ENCODE peak calls at places on chromosomes 7 and 10, in four cellular contexts. One of them, this sample, is unnamed. For H3K9me3, the result is how much of the 10 kb centered on the place peaks cover.

GRCh38 chr10:44284198-44285084 is 100.5 kb downstream of the CXCL12 start:
- DNase-seq in CD8-positive, alpha-beta memory T cell: no peak
- DNase-seq in HCT116: no peak
- DNase-seq in right cardiac atrium: no peak
- DNase-seq in this sample: no peak

GRCh38 chr7:133650067-133650466 is 397.2 kb downstream of the EXOC4 start:
- DNase-seq in HCT116: no peak
- DNase-seq in CD8-positive, alpha-beta memory T cell: no peak
- DNase-seq in right cardiac atrium: no peak
- DNase-seq in this sample: no peak

GRCh38 chr10:24518981-24519597 is 204.6 kb downstream of the ARHGAP21 start:
- DNase-seq in right cardiac atrium: peak
- DNase-seq in CD8-positive, alpha-beta memory T cell: no peak
- DNase-seq in HCT116: peak
- DNase-seq in this sample: peak

GRCh38 chr10:61124748-61125147 is 180.8 kb upstream of the RHOBTB1 start:
- DNase-seq in HCT116: no peak
- DNase-seq in CD8-positive, alpha-beta memory T cell: no peak
- DNase-seq in right cardiac atrium: no peak
- DNase-seq in this sample: no peak

GRCh38 chr10:21584834-21585530 is 51.0 kb downstream of the MLLT10 start:
- DNase-seq in HCT116: no peak
- DNase-seq in right cardiac atrium: no peak
- DNase-seq in CD8-positive, alpha-beta memory T cell: no peak
- DNase-seq in this sample: no peak

GRCh38 chr10:69641261-69641980 is 11.4 kb downstream of the FAM241B start:
- DNase-seq in right cardiac atrium: no peak
- DNase-seq in HCT116: no peak
- DNase-seq in CD8-positive, alpha-beta memory T cell: no peak
- DNase-seq in this sample: no peak

GRCh38 chr10:71225291-71226058 is 13.1 kb downstream of the UNC5B start:
- DNase-seq in right cardiac atrium: no peak
- DNase-seq in HCT116: no peak
- DNase-seq in CD8-positive, alpha-beta memory T cell: no peak
- DNase-seq in this sample: no peak

GRCh38 chr10:77899080-77899477 is 27.5 kb downstream of the DLG5 start:
- DNase-seq in HCT116: peak
- DNase-seq in CD8-positive, alpha-beta memory T cell: no peak
- DNase-seq in right cardiac atrium: no peak
- DNase-seq in this sample: no peak

GRCh38 chr7:86733783-86734182 is 90.1 kb downstream of the GRM3 start:
- DNase-seq in right cardiac atrium: no peak
- DNase-seq in HCT116: no peak
- DNase-seq in CD8-positive, alpha-beta memory T cell: no peak
- DNase-seq in this sample: no peak

GRCh38 chr10:132479024-132479602 is 58.5 kb upstream of the INPP5A start:
- DNase-seq in HCT116: no peak
- DNase-seq in right cardiac atrium: no peak
- DNase-seq in CD8-positive, alpha-beta memory T cell: no peak
- DNase-seq in this sample: no peak

GRCh38 chr10:77853256-77853655 is 73.3 kb downstream of the DLG5 start:
- DNase-seq in right cardiac atrium: no peak
- DNase-seq in HCT116: no peak
- DNase-seq in CD8-positive, alpha-beta memory T cell: no peak
- DNase-seq in this sample: no peak

GRCh38 chr7:54705436-54705835 is 53.6 kb downstream of the SEC61G start:
- DNase-seq in HCT116: peak
- DNase-seq in right cardiac atrium: no peak
- DNase-seq in CD8-positive, alpha-beta memory T cell: no peak
- DNase-seq in this sample: no peak

DNA sequence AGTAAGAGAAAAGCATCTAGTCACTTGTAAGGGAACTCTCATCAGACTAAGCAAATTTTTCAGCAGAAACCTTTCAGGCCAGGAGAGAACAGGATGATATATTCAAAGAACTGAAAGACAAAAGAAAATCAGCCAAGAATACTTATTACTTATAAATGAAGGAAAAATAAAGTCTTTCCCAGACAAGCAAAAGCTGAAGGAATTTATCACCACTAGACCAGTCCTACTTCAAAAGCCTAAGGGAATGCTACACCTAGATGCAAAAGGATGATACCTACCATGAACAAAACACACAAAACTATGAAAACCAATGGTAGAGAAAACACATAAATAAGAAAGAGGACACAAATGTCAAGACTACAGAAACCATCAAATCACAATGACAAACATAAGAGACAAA is 126.6 kb upstream of the ABCB5 start:
- DNase-seq in HCT116: no peak
- DNase-seq in CD8-positive, alpha-beta memory T cell: no peak
- DNase-seq in right cardiac atrium: no peak
- DNase-seq in this sample: no peak
- H3K9me3 ChIP-seq in HCT116: under half
- H3K9me3 ChIP-seq in CD8-positive, alpha-beta memory T cell: under half
- H3K9me3 ChIP-seq in right cardiac atrium: under half
- H3K9me3 ChIP-seq in this sample: under half

GRCh38 chr10:103442031-103442461 is 10.1 kb downstream of the CALHM2 start:
- DNase-seq in CD8-positive, alpha-beta memory T cell: peak
- DNase-seq in right cardiac atrium: peak
- DNase-seq in HCT116: no peak
- DNase-seq in this sample: no peak
- H3K9me3 ChIP-seq in CD8-positive, alpha-beta memory T cell: under half
- H3K9me3 ChIP-seq in right cardiac atrium: under half
- H3K9me3 ChIP-seq in HCT116: under half
- H3K9me3 ChIP-seq in this sample: under half

DNA sequence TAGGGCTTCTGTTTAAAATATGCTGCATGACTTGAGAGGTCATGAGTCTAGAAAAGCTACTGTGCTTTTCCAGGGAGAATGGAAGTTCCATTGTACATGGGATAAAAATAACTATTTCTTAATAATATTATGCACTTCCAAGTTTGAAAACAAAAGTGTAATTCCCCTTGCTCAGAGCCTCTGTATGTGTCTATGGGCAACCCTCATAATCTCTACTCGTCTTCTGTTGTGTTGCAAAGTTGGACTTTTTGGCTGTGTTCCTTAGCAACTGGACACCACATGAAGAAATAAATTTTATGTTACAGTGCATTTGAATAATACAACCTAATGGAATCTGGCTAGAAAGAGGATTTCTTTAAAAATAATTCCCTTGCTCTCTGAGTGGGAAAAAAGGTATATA is 242.6 kb downstream of the TWIST1 start:
- DNase-seq in CD8-positive, alpha-beta memory T cell: no peak
- DNase-seq in right cardiac atrium: no peak
- DNase-seq in HCT116: no peak
- DNase-seq in this sample: no peak
- H3K9me3 ChIP-seq in CD8-positive, alpha-beta memory T cell: under half
- H3K9me3 ChIP-seq in right cardiac atrium: under half
- H3K9me3 ChIP-seq in HCT116: under half
- H3K9me3 ChIP-seq in this sample: under half

GRCh38 chr10:49400365-49400764 is 4.5 kb upstream of the DRGX start:
- DNase-seq in HCT116: no peak
- DNase-seq in right cardiac atrium: no peak
- DNase-seq in CD8-positive, alpha-beta memory T cell: no peak
- DNase-seq in this sample: no peak
- H3K9me3 ChIP-seq in HCT116: under half
- H3K9me3 ChIP-seq in right cardiac atrium: under half
- H3K9me3 ChIP-seq in CD8-positive, alpha-beta memory T cell: under half
- H3K9me3 ChIP-seq in this sample: under half

GRCh38 chr7:153457796-153458195 is 594.4 kb upstream of the DPP6 start:
- DNase-seq in CD8-positive, alpha-beta memory T cell: no peak
- DNase-seq in HCT116: no peak
- DNase-seq in right cardiac atrium: no peak
- DNase-seq in this sample: no peak

GRCh38 chr7:153447021-153447420 is 605.2 kb upstream of the DPP6 start:
- DNase-seq in CD8-positive, alpha-beta memory T cell: no peak
- DNase-seq in right cardiac atrium: no peak
- DNase-seq in HCT116: no peak
- DNase-seq in this sample: no peak

GRCh38 chr7:153454283-153454682 is 597.9 kb upstream of the DPP6 start:
- DNase-seq in CD8-positive, alpha-beta memory T cell: no peak
- DNase-seq in HCT116: no peak
- DNase-seq in right cardiac atrium: no peak
- DNase-seq in this sample: no peak

DNA sequence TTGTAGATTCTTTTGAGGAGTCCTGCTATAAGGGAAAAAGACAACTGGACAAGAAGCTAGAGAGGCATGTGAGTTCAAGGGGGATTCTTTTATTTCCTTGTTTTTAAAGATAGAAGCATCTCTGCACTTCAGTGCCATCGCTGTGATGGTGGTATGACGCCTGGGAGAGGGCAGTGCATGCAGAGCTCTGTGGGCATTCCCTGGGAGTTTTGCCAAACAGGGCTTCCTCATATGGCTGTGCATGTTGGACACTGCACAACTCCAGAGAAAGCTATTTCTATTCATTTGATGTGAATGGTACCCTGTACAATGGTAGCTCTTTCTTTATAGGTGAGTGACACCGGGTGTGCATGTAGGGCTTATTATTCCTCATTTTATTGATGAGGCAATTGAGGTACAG is 599.5 kb upstream of the DPP6 start:
- DNase-seq in CD8-positive, alpha-beta memory T cell: no peak
- DNase-seq in right cardiac atrium: no peak
- DNase-seq in HCT116: no peak
- DNase-seq in this sample: no peak
- H3K9me3 ChIP-seq in CD8-positive, alpha-beta memory T cell: under half
- H3K9me3 ChIP-seq in right cardiac atrium: under half
- H3K9me3 ChIP-seq in HCT116: under half
- H3K9me3 ChIP-seq in this sample: under half

DNA sequence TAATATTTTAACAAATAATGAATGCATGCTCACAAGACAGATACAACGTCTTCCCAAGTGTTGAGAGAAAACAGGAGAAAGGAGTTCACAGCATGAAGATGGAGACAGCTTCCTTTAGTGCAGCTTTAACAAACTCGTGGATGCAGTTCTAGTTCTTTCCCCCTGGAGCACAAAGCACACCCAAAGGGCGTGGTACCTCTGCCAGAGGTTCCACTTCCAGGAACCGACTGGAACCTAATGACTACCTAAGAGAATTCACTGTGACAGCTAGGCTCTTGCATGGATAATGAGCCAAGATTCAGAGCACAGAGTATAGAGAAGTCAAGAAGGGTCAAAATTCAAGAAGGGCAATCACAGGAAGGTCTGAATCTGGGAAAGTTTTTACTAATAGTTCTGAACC is 673.2 kb downstream of the XPNPEP1 start:
- DNase-seq in right cardiac atrium: no peak
- DNase-seq in HCT116: no peak
- DNase-seq in CD8-positive, alpha-beta memory T cell: no peak
- DNase-seq in this sample: no peak
- H3K9me3 ChIP-seq in right cardiac atrium: under half
- H3K9me3 ChIP-seq in HCT116: under half
- H3K9me3 ChIP-seq in CD8-positive, alpha-beta memory T cell: under half
- H3K9me3 ChIP-seq in this sample: under half